ENCODE peak calls at places on chromosomes 7 and 10, in six cellular contexts. V is effector memory CD4-positive, alpha-beta T cell; U is mesenchymal stem cell; X is adrenal gland; B is cardiac muscle cell; K is gastrocnemius medialis. E is an unnamed sample.

GRCh38 chr10:114174462-114175190 is 623 bp upstream of the CCDC186 start:
- DNase-seq in V (no peak), U (peak; percentile 66), X (peak; percentile 78), B (no peak), K (peak; percentile 77), E (no peak)

GRCh38 chr7:137601642-137602041 is 245.1 kb downstream of the DGKI start:
- DNase-seq in V (no peak), U (no peak), X (no peak), B (no peak), K (no peak), E (no peak)

GRCh38 chr7:115232041-115232440 is 310.1 kb downstream of the MDFIC start:
- DNase-seq in V (no peak), U (no peak), X (no peak), B (no peak), K (no peak), E (no peak)

GRCh38 chr7:26293569-26294308 is 2.1 kb downstream of the SNX10 start:
- DNase-seq in V (peak; percentile 43), U (no peak), X (no peak), B (no peak), K (no peak), E (no peak)

GRCh38 chr10:72567884-72568283 is 58.0 kb downstream of the MICU1 start:
- DNase-seq in V (no peak), U (no peak), X (no peak), B (peak; percentile 40), K (no peak), E (no peak)

GRCh38 chr10:17113346-17113745 is 16.3 kb downstream of the CUBN start:
- DNase-seq in V (no peak), U (no peak), X (no peak), B (no peak), K (no peak), E (peak; percentile 45)

GRCh38 chr7:110839866-110840265 is 251.1 kb upstream of the LRRN3 start:
- DNase-seq in V (no peak), U (peak; percentile 66), X (peak; percentile 37), B (peak; percentile 38), K (no peak), E (peak; percentile 83)

GRCh38 chr7:48337012-48337621 is 165.9 kb downstream of the ABCA13 start:
- DNase-seq in V (no peak), U (no peak), X (peak; percentile 24), B (peak; percentile 53), K (no peak), E (no peak)

GRCh38 chr7:39421251-39421650 is 145.0 kb upstream of the YAE1 start:
- DNase-seq in V (no peak), U (no peak), X (no peak), B (no peak), K (no peak), E (no peak)

GRCh38 chr7:106041140-106041717 is 70.9 kb downstream of the SYPL1 start:
- DNase-seq in V (peak; percentile 5), U (peak; percentile 59), X (peak; percentile 50), B (peak; percentile 65), K (no peak), E (peak; percentile 71)

GRCh38 chr10:77844713-77845454 is 81.7 kb downstream of the DLG5 start:
- DNase-seq in V (no peak), U (peak; percentile 83), X (peak; percentile 80), B (no peak), K (no peak), E (no peak)

GRCh38 chr7:20365486-20365885 is 34.8 kb downstream of the ITGB8 start:
- DNase-seq in V (no peak), U (no peak), X (no peak), B (peak; percentile 46), K (no peak), E (no peak)

GRCh38 chr10:62726142-62726541 is 78.4 kb upstream of the ADO start:
- DNase-seq in V (no peak), U (no peak), X (no peak), B (no peak), K (no peak), E (no peak)

GRCh38 chr7:55552320-55553086 is 19.8 kb downstream of the VOPP1 start:
- DNase-seq in V (no peak), U (peak; percentile 85), X (peak; percentile 64), B (no peak), K (peak; percentile 80), E (peak; percentile 36)

GRCh38 chr7:90613088-90613498 is 17.0 kb downstream of the CDK14 start:
- DNase-seq in V (no peak), U (peak; percentile 77), X (no peak), B (no peak), K (no peak), E (no peak)

GRCh38 chr10:72061491-72061890 is 26.9 kb downstream of the SPOCK2 start:
- DNase-seq in V (no peak), U (no peak), X (no peak), B (no peak), K (no peak), E (peak; percentile 27)

GRCh38 chr7:30920584-30921539 is 9.2 kb downstream of the AQP1 start:
- DNase-seq in V (no peak), U (peak; percentile 77), X (peak; percentile 21), B (peak; percentile 79), K (peak; percentile 43), E (peak; percentile 7)

GRCh38 chr7:83178066-83178465 is 15.4 kb upstream of the PCLO start:
- DNase-seq in V (no peak), U (no peak), X (no peak), B (no peak), K (no peak), E (no peak)

GRCh38 chr7:148898845-148899474 is 14.9 kb upstream of the EZH2 start:
- DNase-seq in V (no peak), U (no peak), X (no peak), B (no peak), K (no peak), E (no peak)

DNA sequence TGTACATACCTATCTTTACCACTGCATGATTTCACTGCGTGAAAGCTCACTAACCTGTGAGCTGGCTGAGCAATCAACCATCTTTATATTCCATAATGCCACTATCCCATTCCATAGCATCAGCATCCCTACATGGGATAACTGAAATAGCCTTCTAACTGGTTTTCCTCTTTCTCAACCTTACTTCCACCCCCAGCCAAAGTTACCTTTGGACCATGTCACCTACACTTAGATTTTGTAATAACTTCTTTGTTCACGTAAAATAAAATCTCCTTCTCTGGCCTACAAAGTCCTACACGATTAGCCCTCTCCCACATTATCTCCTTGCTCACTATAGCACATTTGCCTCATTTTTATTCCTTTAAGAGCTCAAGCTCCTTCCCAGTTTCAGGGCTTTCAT is 2.5 kb downstream of the PSMA2 start:
- DNase-seq in V (no peak), U (no peak), X (no peak), B (no peak), K (no peak), E (no peak)
- H3K4me1 ChIP-seq in V (peaks cover 24% of the 10 kb centered on the region), U (peaks cover 5% of the 10 kb centered on the region), X (peaks cover 20% of the 10 kb centered on the region), B (peaks cover 7% of the 10 kb centered on the region), K (peaks cover 28% of the 10 kb centered on the region), E (no peaks in the 10 kb centered on the region)

DNA sequence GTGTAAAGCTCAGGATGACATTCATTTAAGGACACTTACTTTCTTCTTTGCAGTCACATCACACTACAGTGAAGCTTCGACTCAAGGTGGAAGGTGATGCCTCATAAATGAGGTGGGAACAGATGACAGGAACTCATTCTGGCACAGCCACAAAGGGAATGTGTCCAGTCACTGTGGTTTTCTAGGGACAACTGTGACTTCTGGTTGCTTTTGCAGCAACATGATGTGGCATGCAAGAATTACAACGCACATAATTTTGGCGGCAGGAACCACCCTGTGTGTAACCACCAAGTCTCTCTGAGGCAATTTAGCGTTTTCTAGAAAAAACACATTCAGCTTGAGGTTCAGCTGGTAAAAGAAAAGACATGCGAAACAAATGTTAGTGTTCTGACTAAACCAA is 32.0 kb upstream of the FERD3L start:
- DNase-seq in V (no peak), U (no peak), X (no peak), B (peak; percentile 2), K (no peak), E (no peak)
- H3K4me1 ChIP-seq in V (no peaks in the 10 kb centered on the region), U (no peaks in the 10 kb centered on the region), X (no peaks in the 10 kb centered on the region), B (no peaks in the 10 kb centered on the region), K (no peaks in the 10 kb centered on the region), E (no peaks in the 10 kb centered on the region)

GRCh38 chr10:21976739-21977138 is 26.8 kb downstream of the DNAJC1 start:
- DNase-seq in V (no peak), U (peak; percentile 45), X (no peak), B (no peak), K (no peak), E (no peak)

GRCh38 chr10:21975378-21975990 is 28.0 kb downstream of the DNAJC1 start:
- DNase-seq in V (no peak), U (no peak), X (no peak), B (no peak), K (no peak), E (no peak)

GRCh38 chr10:21972584-21972983 is 30.9 kb downstream of the DNAJC1 start:
- DNase-seq in V (no peak), U (no peak), X (no peak), B (no peak), K (no peak), E (no peak)

GRCh38 chr10:21978191-21978862 is 25.2 kb downstream of the DNAJC1 start:
- DNase-seq in V (no peak), U (peak; percentile 67), X (no peak), B (no peak), K (no peak), E (no peak)

DNA sequence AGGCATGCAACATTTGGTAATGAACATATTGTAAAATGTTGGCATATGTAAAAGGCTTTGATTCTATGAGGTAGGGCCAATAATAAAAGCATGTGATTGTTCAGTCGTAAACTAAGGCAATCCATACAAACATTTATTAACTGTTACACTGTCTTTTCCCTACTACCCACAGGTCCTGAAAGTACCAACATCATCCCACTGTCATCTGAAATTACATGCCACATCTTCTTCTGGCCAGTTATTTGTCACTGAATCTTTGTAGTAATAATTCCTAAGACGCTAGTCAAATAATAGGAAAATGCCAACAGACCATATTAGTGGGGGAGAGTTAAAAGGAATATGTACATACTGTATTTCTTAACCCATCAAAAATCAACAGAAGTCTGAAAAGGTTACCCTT is 27.2 kb downstream of the DNAJC1 start:
- DNase-seq in V (no peak), U (no peak), X (no peak), B (no peak), K (no peak), E (no peak)
- H3K4me1 ChIP-seq in V (no peaks in the 10 kb centered on the region), U (peaks cover 3% of the 10 kb centered on the region), X (no peaks in the 10 kb centered on the region), B (peaks cover 25% of the 10 kb centered on the region), K (no peaks in the 10 kb centered on the region), E (peaks cover 23% of the 10 kb centered on the region)

GRCh38 chr7:77736991-77737390 is 40.7 kb downstream of the RSBN1L start:
- DNase-seq in V (no peak), U (no peak), X (no peak), B (no peak), K (no peak), E (no peak)

GRCh38 chr7:77734590-77735421 is 38.5 kb downstream of the RSBN1L start:
- DNase-seq in V (no peak), U (no peak), X (no peak), B (no peak), K (no peak), E (no peak)

GRCh38 chr7:77738382-77738781 is 42.1 kb downstream of the RSBN1L start:
- DNase-seq in V (no peak), U (no peak), X (no peak), B (no peak), K (no peak), E (no peak)

GRCh38 chr7:77738871-77739270 is 42.6 kb downstream of the RSBN1L start:
- DNase-seq in V (no peak), U (peak; percentile 88), X (no peak), B (no peak), K (no peak), E (no peak)

DNA sequence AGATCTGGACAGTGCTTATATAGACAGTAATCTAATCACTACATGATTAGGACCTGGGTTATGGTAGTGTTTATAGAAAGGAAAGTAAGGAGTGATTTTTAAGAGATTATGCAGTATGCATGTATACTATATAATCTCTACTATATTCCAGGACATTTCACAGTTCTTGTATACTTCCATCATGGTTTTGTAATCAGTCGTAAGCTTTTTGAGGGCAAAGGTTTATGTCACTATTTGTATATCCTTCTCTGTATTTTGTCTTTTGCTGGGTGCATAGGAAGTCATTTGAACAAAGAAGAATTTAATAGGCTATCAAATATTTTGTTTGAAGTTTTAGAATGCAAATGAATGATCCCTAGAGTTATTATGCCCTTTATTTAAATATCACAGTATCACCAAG is 39.2 kb downstream of the RSBN1L start:
- DNase-seq in V (no peak), U (no peak), X (no peak), B (no peak), K (no peak), E (no peak)
- H3K4me1 ChIP-seq in V (no peaks in the 10 kb centered on the region), U (peaks cover 2% of the 10 kb centered on the region), X (no peaks in the 10 kb centered on the region), B (peaks cover 3% of the 10 kb centered on the region), K (peaks cover 42% of the 10 kb centered on the region), E (peaks cover 19% of the 10 kb centered on the region)

E was measured in BE2C.